ENCODE peak calls at places on chromosome 21, in five cellular contexts. N is activated naive CD4-positive, alpha-beta T cell; G is stimulated activated CD4-positive, alpha-beta T cell treated with anti-CD3 and anti-CD28 coated beads, Interleukin-15, amount 100 ng/mL, for 1 hour; J is breast epithelium; T is heart right ventricle. B is an unnamed sample.
A peak's percentile ranks its signal among the peaks of the same experiment; 100 is the strongest.

GRCh38 chr21:32173106-32173755 is 105.6 kb downstream of the MIS18A start:
- DNase-seq in N (no peak), T (no peak), G (no peak), J (no peak), B (no peak)

GRCh38 chr21:33789697-33790096 is 125.9 kb downstream of the ATP5PO start:
- DNase-seq in J (no peak), T (no peak), G (no peak), N (no peak), B (no peak)

GRCh38 chr21:30935121-30935888 is 53.9 kb upstream of the KRTAP11-1 start:
- DNase-seq in J (no peak), T (no peak), G (no peak), N (no peak), B (no peak)

GRCh38 chr21:42864812-42865211 is 14.5 kb downstream of the WDR4 start:
- DNase-seq in J (no peak), T (no peak), G (no peak), N (no peak), B (no peak)

GRCh38 chr21:39367783-39368182 is 18.9 kb upstream of the HMGN1 start:
- DNase-seq in T (no peak), G (no peak), N (no peak), J (no peak), B (no peak)

GRCh38 chr21:17925900-17926299 is 106.7 kb upstream of the C21orf91 start:
- DNase-seq in T (no peak), G (no peak), N (no peak), J (no peak), B (no peak)

GRCh38 chr21:15431053-15431452 is 298.7 kb upstream of the USP25 start:
- DNase-seq in J (no peak), T (no peak), G (no peak), N (no peak), B (no peak)

GRCh38 chr21:46538262-46538661 is 66.6 kb downstream of the S100B start:
- DNase-seq in J (peak; percentile 11), N (no peak), T (no peak), G (no peak), B (no peak)

GRCh38 chr21:21232320-21232719 is 234.1 kb downstream of the NCAM2 start:
- DNase-seq in T (no peak), J (no peak), G (no peak), N (no peak), B (no peak)

GRCh38 chr21:15005391-15005790 is 59.4 kb downstream of the NRIP1 start:
- DNase-seq in G (no peak), J (no peak), N (no peak), T (no peak), B (no peak)

GRCh38 chr21:45132841-45133573 is 58.6 kb downstream of the ADARB1 start:
- DNase-seq in T (no peak), J (no peak), G (no peak), N (no peak), B (no peak)

GRCh38 chr21:28822064-28822402 is 170.6 kb downstream of the LTN1 start:
- DNase-seq in J (no peak), G (no peak), T (no peak), N (no peak), B (no peak)

GRCh38 chr21:38039369-38039768 is 123.1 kb upstream of the KCNJ6 start:
- DNase-seq in G (no peak), T (no peak), N (no peak), J (no peak), B (no peak)

GRCh38 chr21:37871121-37871862 is 45.0 kb downstream of the KCNJ6 start:
- DNase-seq in G (no peak), N (no peak), J (no peak), T (no peak), B (no peak)

GRCh38 chr21:28069446-28069845 is 923.2 kb downstream of the LTN1 start:
- DNase-seq in T (no peak), G (no peak), J (no peak), N (no peak), B (no peak)

GRCh38 chr21:45022348-45022675 is 52.1 kb upstream of the ADARB1 start:
- DNase-seq in G (no peak), J (no peak), T (no peak), N (no peak), B (no peak)

GRCh38 chr21:14685568-14685967 is 139.5 kb upstream of the SAMSN1 start:
- DNase-seq in N (no peak), G (no peak), T (no peak), J (no peak), B (no peak)

GRCh38 chr21:15841856-15842564 is 112.2 kb downstream of the USP25 start:
- DNase-seq in J (no peak), G (no peak), T (no peak), N (no peak), B (no peak)

GRCh38 chr21:41446571-41446970 is 20.5 kb downstream of the MX1 start:
- DNase-seq in J (no peak), T (no peak), G (no peak), N (no peak), B (no peak)

GRCh38 chr21:14742119-14742518 is 196.0 kb upstream of the SAMSN1 start:
- DNase-seq in J (no peak), T (no peak), N (no peak), G (no peak), B (no peak)

GRCh38 chr21:35048183-35048601 is 910 bp downstream of the RUNX1 start:
- DNase-seq in N (no peak), G (no peak), J (no peak), T (no peak), B (no peak)

GRCh38 chr21:38958940-38959685 is 153.4 kb downstream of the ETS2 start:
- DNase-seq in N (no peak), G (no peak), J (no peak), T (no peak), B (no peak)

GRCh38 chr21:37530901-37531351 is 164.4 kb downstream of the DYRK1A start:
- DNase-seq in G (no peak), N (no peak), J (no peak), T (no peak), B (no peak)

GRCh38 chr21:38965910-38966504 is 160.3 kb downstream of the ETS2 start:
- DNase-seq in T (no peak), G (no peak), N (no peak), J (no peak), B (no peak)

GRCh38 chr21:42562816-42563215 is 49.2 kb downstream of the SLC37A1 start:
- DNase-seq in T (no peak), J (no peak), N (no peak), G (no peak), B (no peak)

GRCh38 chr21:44829507-44830092 is 11.7 kb upstream of the SUMO3 start:
- DNase-seq in G (no peak), N (no peak), T (no peak), J (no peak), B (no peak)

GRCh38 chr21:10521091-10521598 is at the start of gene TPTE:
- DNase-seq in N (no peak), T (no peak), G (no peak), J (no peak), B (no peak)

GRCh38 chr21:26806734-26807372 is 38.4 kb downstream of the ADAMTS1 start:
- DNase-seq in T (no peak), G (no peak), N (no peak), J (no peak), B (no peak)

B was measured in GOT3.